ENCODE peak calls at places on chromosome 15, in five cellular contexts. One of them, this sample, is unnamed.

GRCh38 chr15:77547801-77548607 is 84.7 kb downstream of the LINGO1 start:
- DNase-seq in endodermal cell: peak; percentile 67
- DNase-seq in GM12865: no peak
- DNase-seq in lower lobe of right lung: no peak
- DNase-seq in A549: no peak
- DNase-seq in this sample: no peak

GRCh38 chr15:82272154-82272553 is 9.5 kb downstream of the SAXO2 start:
- DNase-seq in lower lobe of right lung: no peak
- DNase-seq in GM12865: no peak
- DNase-seq in endodermal cell: no peak
- DNase-seq in A549: no peak
- DNase-seq in this sample: no peak

GRCh38 chr15:62404194-62404985 is 239.3 kb upstream of the C2CD4B start:
- DNase-seq in A549: no peak
- DNase-seq in lower lobe of right lung: no peak
- DNase-seq in GM12865: no peak
- DNase-seq in endodermal cell: no peak
- DNase-seq in this sample: no peak

GRCh38 chr15:62901087-62901486 is 141.5 kb upstream of the TPM1 start:
- DNase-seq in endodermal cell: no peak
- DNase-seq in lower lobe of right lung: no peak
- DNase-seq in GM12865: no peak
- DNase-seq in A549: no peak
- DNase-seq in this sample: no peak

GRCh38 chr15:63323798-63324651 is 46.6 kb downstream of the APH1B start:
- DNase-seq in endodermal cell: peak; percentile 37
- DNase-seq in A549: no peak
- DNase-seq in GM12865: no peak
- DNase-seq in lower lobe of right lung: no peak
- DNase-seq in this sample: no peak

GRCh38 chr15:95590533-95591044 is 739.9 kb upstream of the NR2F2 start:
- DNase-seq in GM12865: no peak
- DNase-seq in A549: no peak
- DNase-seq in lower lobe of right lung: no peak
- DNase-seq in endodermal cell: no peak
- DNase-seq in this sample: no peak

GRCh38 chr15:100438570-100438969 is 90.2 kb downstream of the CERS3 start:
- DNase-seq in A549: no peak
- DNase-seq in endodermal cell: no peak
- DNase-seq in GM12865: peak; percentile 90
- DNase-seq in lower lobe of right lung: peak; percentile 74
- DNase-seq in this sample: no peak

GRCh38 chr15:90872481-90873184 is 4.2 kb downstream of the FURIN start:
- DNase-seq in endodermal cell: peak; percentile 62
- DNase-seq in GM12865: peak; percentile 52
- DNase-seq in lower lobe of right lung: no peak
- DNase-seq in A549: no peak
- DNase-seq in this sample: peak; percentile 84

GRCh38 chr15:34264070-34264469 is 39.3 kb downstream of the EMC4 start:
- DNase-seq in A549: no peak
- DNase-seq in GM12865: no peak
- DNase-seq in endodermal cell: no peak
- DNase-seq in lower lobe of right lung: no peak
- DNase-seq in this sample: no peak

GRCh38 chr15:92323480-92323879 is 70.2 kb upstream of the ST8SIA2 start:
- DNase-seq in lower lobe of right lung: no peak
- DNase-seq in endodermal cell: no peak
- DNase-seq in A549: no peak
- DNase-seq in GM12865: no peak
- DNase-seq in this sample: no peak

GRCh38 chr15:100616700-100617099 is 14.3 kb downstream of the ASB7 start:
- DNase-seq in endodermal cell: no peak
- DNase-seq in A549: no peak
- DNase-seq in GM12865: no peak
- DNase-seq in lower lobe of right lung: no peak
- DNase-seq in this sample: no peak

GRCh38 chr15:42159381-42160015 is 3.1 kb upstream of the PLA2G4F start:
- DNase-seq in GM12865: no peak
- DNase-seq in endodermal cell: no peak
- DNase-seq in A549: no peak
- DNase-seq in lower lobe of right lung: peak; percentile 78
- DNase-seq in this sample: peak; percentile 36

GRCh38 chr15:101151286-101151685 is 100.6 kb downstream of the CHSY1 start:
- DNase-seq in lower lobe of right lung: peak; percentile 26
- DNase-seq in GM12865: peak; percentile 39
- DNase-seq in endodermal cell: no peak
- DNase-seq in A549: no peak
- DNase-seq in this sample: no peak

GRCh38 chr15:80685628-80686027 is 9.5 kb upstream of the ABHD17C start:
- DNase-seq in endodermal cell: no peak
- DNase-seq in GM12865: no peak
- DNase-seq in lower lobe of right lung: no peak
- DNase-seq in A549: no peak
- DNase-seq in this sample: no peak

GRCh38 chr15:84929795-84930371 is 45.4 kb downstream of the SLC28A1 start:
- DNase-seq in endodermal cell: no peak
- DNase-seq in A549: peak; percentile 71
- DNase-seq in lower lobe of right lung: no peak
- DNase-seq in GM12865: no peak
- DNase-seq in this sample: peak; percentile 60

GRCh38 chr15:57665939-57666338 is 40.6 kb upstream of the POLR2M start:
- DNase-seq in GM12865: no peak
- DNase-seq in A549: no peak
- DNase-seq in endodermal cell: no peak
- DNase-seq in lower lobe of right lung: no peak
- DNase-seq in this sample: no peak

GRCh38 chr15:99435761-99436346 is 129.9 kb upstream of the MEF2A start:
- DNase-seq in lower lobe of right lung: no peak
- DNase-seq in endodermal cell: peak; percentile 36
- DNase-seq in A549: no peak
- DNase-seq in GM12865: no peak
- DNase-seq in this sample: no peak

GRCh38 chr15:95869920-95870319 is 460.6 kb upstream of the NR2F2 start:
- DNase-seq in A549: no peak
- DNase-seq in GM12865: peak; percentile 30
- DNase-seq in lower lobe of right lung: no peak
- DNase-seq in endodermal cell: no peak
- DNase-seq in this sample: no peak

GRCh38 chr15:29343229-29343628 is 73.6 kb upstream of the NSMCE3 start:
- DNase-seq in A549: no peak
- DNase-seq in endodermal cell: peak; percentile 58
- DNase-seq in GM12865: no peak
- DNase-seq in lower lobe of right lung: no peak
- DNase-seq in this sample: no peak

GRCh38 chr15:23566070-23567050 is 886 bp downstream of the MKRN3 start:
- DNase-seq in lower lobe of right lung: no peak
- DNase-seq in endodermal cell: no peak
- DNase-seq in A549: no peak
- DNase-seq in GM12865: no peak
- DNase-seq in this sample: peak; percentile 35
- H3K4me3 ChIP-seq in lower lobe of right lung: peak overlapping the region; percentile 40
- H3K4me3 ChIP-seq in endodermal cell: no peak overlapping the region
- H3K4me3 ChIP-seq in A549: peak overlapping the region; percentile 64
- H3K4me3 ChIP-seq in GM12865: no peak overlapping the region
- H3K4me3 ChIP-seq in this sample: peak overlapping the region; percentile 72

GRCh38 chr15:89554247-89554646 is 21.0 kb upstream of the TICRR start:
- DNase-seq in A549: no peak
- DNase-seq in lower lobe of right lung: no peak
- DNase-seq in GM12865: no peak
- DNase-seq in endodermal cell: no peak
- DNase-seq in this sample: no peak

GRCh38 chr15:89556413-89557262 is 18.6 kb upstream of the TICRR start:
- DNase-seq in lower lobe of right lung: no peak
- DNase-seq in endodermal cell: peak; percentile 89
- DNase-seq in A549: peak; percentile 72
- DNase-seq in GM12865: peak; percentile 73
- DNase-seq in this sample: peak; percentile 82

GRCh38 chr15:89555768-89556167 is 19.5 kb upstream of the TICRR start:
- DNase-seq in GM12865: no peak
- DNase-seq in A549: no peak
- DNase-seq in endodermal cell: no peak
- DNase-seq in lower lobe of right lung: no peak
- DNase-seq in this sample: no peak

GRCh38 chr15:89559865-89560264 is 15.4 kb upstream of the TICRR start:
- DNase-seq in lower lobe of right lung: no peak
- DNase-seq in A549: no peak
- DNase-seq in endodermal cell: no peak
- DNase-seq in GM12865: no peak
- DNase-seq in this sample: no peak
- TF ChIP-seq CTCF in lower lobe of right lung: no peak
- TF ChIP-seq CTCF in A549: no peak
- TF ChIP-seq CTCF in endodermal cell: no peak
- TF ChIP-seq CTCF in GM12865: no peak
- TF ChIP-seq CTCF in this sample: no peak

GRCh38 chr15:74784854-74785715 is 3.2 kb downstream of the CSK start:
- DNase-seq in GM12865: peak; percentile 46
- DNase-seq in endodermal cell: no peak
- DNase-seq in A549: no peak
- DNase-seq in lower lobe of right lung: no peak
- DNase-seq in this sample: no peak
- H3K4me3 ChIP-seq in GM12865: peak overlapping the region; percentile 98
- H3K4me3 ChIP-seq in endodermal cell: no peak overlapping the region
- H3K4me3 ChIP-seq in A549: no peak overlapping the region
- H3K4me3 ChIP-seq in lower lobe of right lung: peak overlapping the region; percentile 77
- H3K4me3 ChIP-seq in this sample: no peak overlapping the region

DNA sequence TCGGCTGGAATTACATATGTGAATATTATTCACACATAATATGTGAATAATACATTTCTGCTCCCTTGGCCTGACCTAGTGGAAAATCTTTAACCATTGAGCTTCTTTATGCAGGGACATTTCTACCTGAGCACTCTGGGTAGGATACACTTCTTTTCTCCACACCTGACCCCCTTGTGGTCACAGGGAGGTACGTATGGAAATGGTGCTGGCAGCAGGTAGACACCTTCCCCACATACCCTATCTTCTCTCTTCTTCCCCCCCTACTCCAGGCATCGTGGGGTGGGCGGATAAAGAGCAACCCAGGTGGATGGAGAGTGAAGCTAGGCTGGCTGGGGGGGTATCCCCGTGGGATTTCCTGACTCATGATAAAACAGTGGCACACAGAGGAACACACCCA is 312.1 kb downstream of the ARRDC4 start:
- DNase-seq in GM12865: no peak
- DNase-seq in endodermal cell: no peak
- DNase-seq in A549: no peak
- DNase-seq in lower lobe of right lung: no peak
- DNase-seq in this sample: no peak
- TF ChIP-seq CTCF in GM12865: no peak
- TF ChIP-seq CTCF in endodermal cell: peak; percentile 74
- TF ChIP-seq CTCF in A549: no peak
- TF ChIP-seq CTCF in lower lobe of right lung: no peak
- TF ChIP-seq CTCF in this sample: no peak

This sample was measured in astrocyte of the spinal cord.